ENCODE peak calls at places on chromosome 15, in nine cellular contexts. G, Q, F, V, U, B, A, T and L are unnamed samples.
A peak's percentile ranks its signal among the peaks of the same experiment; 100 is the strongest.

GRCh38 chr15:63985221-63986184 is 60.8 kb downstream of the DAPK2 start:
- DNase-seq in G (no peak), Q (no peak), F (no peak), V (no peak), U (no peak), B (no peak), A (no peak), T (no peak), L (peak; percentile 30)

GRCh38 chr15:70274908-70275307 is 177.2 kb upstream of the TLE3 start:
- DNase-seq in G (no peak), Q (no peak), F (no peak), V (no peak), U (no peak), B (no peak), A (no peak), T (no peak), L (no peak)

GRCh38 chr15:68599153-68599545 is 20.4 kb downstream of the CORO2B start:
- DNase-seq in G (no peak), Q (no peak), F (no peak), V (no peak), U (no peak), B (no peak), A (no peak), T (no peak), L (no peak)

GRCh38 chr15:80992436-80992835 is 2.8 kb upstream of the MESD start:
- DNase-seq in G (no peak), Q (no peak), F (no peak), V (no peak), U (no peak), B (no peak), A (no peak), T (no peak), L (no peak)

GRCh38 chr15:94327356-94327936 is 96.1 kb downstream of the MCTP2 start:
- DNase-seq in G (no peak), Q (no peak), F (peak; percentile 51), V (peak; percentile 43), U (peak; percentile 56), B (peak; percentile 12), A (no peak), T (peak; percentile 34), L (no peak)

GRCh38 chr15:37094542-37095196 is 5.7 kb downstream of the MEIS2 start:
- DNase-seq in G (no peak), Q (no peak), F (no peak), V (no peak), U (no peak), B (no peak), A (no peak), T (no peak), L (no peak)

GRCh38 chr15:78162038-78162437 is 12.9 kb downstream of the IDH3A start:
- DNase-seq in G (peak; percentile 32), Q (no peak), F (no peak), V (no peak), U (no peak), B (no peak), A (no peak), T (no peak), L (no peak)

GRCh38 chr15:32919749-32920414 is 202.1 kb downstream of the GREM1 start:
- DNase-seq in G (no peak), Q (no peak), F (peak; percentile 87), V (peak; percentile 90), U (no peak), B (no peak), A (no peak), T (peak; percentile 49), L (no peak)

GRCh38 chr15:65980824-65981456 is 111.6 kb downstream of the RAB11A start:
- DNase-seq in G (peak; percentile 55), Q (peak; percentile 38), F (peak; percentile 89), V (peak; percentile 78), U (peak; percentile 63), B (peak; percentile 75), A (peak; percentile 71), T (no peak), L (peak; percentile 66)

GRCh38 chr15:75517233-75517632 is 61.9 kb downstream of the PTPN9 start:
- DNase-seq in G (no peak), Q (no peak), F (no peak), V (no peak), U (no peak), B (no peak), A (no peak), T (no peak), L (no peak)

GRCh38 chr15:55649058-55649423 is 60.9 kb upstream of the PYGO1 start:
- DNase-seq in G (no peak), Q (no peak), F (peak; percentile 15), V (peak; percentile 29), U (no peak), B (no peak), A (no peak), T (no peak), L (no peak)

GRCh38 chr15:59174846-59175831 is 31.5 kb upstream of the LDHAL6B start:
- DNase-seq in G (no peak), Q (peak; percentile 72), F (peak; percentile 79), V (peak; percentile 87), U (peak; percentile 70), B (peak; percentile 44), A (peak; percentile 63), T (peak; percentile 51), L (peak; percentile 56)

GRCh38 chr15:101024111-101024695 is 105.0 kb downstream of the LRRK1 start:
- DNase-seq in G (peak; percentile 58), Q (no peak), F (peak; percentile 82), V (peak; percentile 83), U (no peak), B (no peak), A (peak; percentile 13), T (no peak), L (peak; percentile 51)

GRCh38 chr15:63908986-63909385 is 75.2 kb upstream of the HERC1 start:
- DNase-seq in G (no peak), Q (no peak), F (no peak), V (no peak), U (peak; percentile 59), B (no peak), A (no peak), T (no peak), L (no peak)

GRCh38 chr15:70856884-70857546 is 3.1 kb upstream of the LARP6 start:
- DNase-seq in G (peak; percentile 83), Q (no peak), F (peak; percentile 99), V (peak; percentile 99), U (no peak), B (no peak), A (peak; percentile 47), T (no peak), L (peak; percentile 80)

GRCh38 chr15:89129123-89129815 is 41.0 kb downstream of the ABHD2 start:
- DNase-seq in G (no peak), Q (peak; percentile 25), F (peak; percentile 53), V (peak; percentile 49), U (peak; percentile 73), B (peak; percentile 70), A (peak; percentile 66), T (peak; percentile 33), L (no peak)

GRCh38 chr15:75640483-75641175 is 605 bp upstream of the IMP3 start:
- DNase-seq in G (no peak), Q (no peak), F (peak; percentile 69), V (peak; percentile 66), U (peak; percentile 94), B (no peak), A (no peak), T (peak; percentile 50), L (no peak)

GRCh38 chr15:100309984-100310291 is 31.8 kb downstream of the ADAMTS17 start:
- DNase-seq in G (no peak), Q (no peak), F (no peak), V (no peak), U (no peak), B (no peak), A (no peak), T (no peak), L (no peak)

GRCh38 chr15:58440922-58441321 is 9.1 kb downstream of the LIPC start:
- DNase-seq in G (peak; percentile 80), Q (no peak), F (no peak), V (no peak), U (no peak), B (no peak), A (peak; percentile 80), T (no peak), L (peak; percentile 75)

GRCh38 chr15:63856711-63857458 is 23.1 kb upstream of the HERC1 start:
- DNase-seq in G (no peak), Q (no peak), F (peak; percentile 33), V (peak; percentile 73), U (no peak), B (no peak), A (no peak), T (no peak), L (no peak)

GRCh38 chr15:55334997-55335396 is 16.0 kb downstream of the PIGB start:
- DNase-seq in G (no peak), Q (no peak), F (peak; percentile 52), V (peak; percentile 35), U (no peak), B (no peak), A (no peak), T (no peak), L (no peak)

GRCh38 chr15:100721758-100722550 is 119.6 kb downstream of the ASB7 start:
- DNase-seq in G (peak; percentile 87), Q (no peak), F (peak; percentile 99), V (peak; percentile 100), U (no peak), B (no peak), A (peak; percentile 64), T (no peak), L (peak; percentile 87)

GRCh38 chr15:52370010-52370409 is 74.4 kb upstream of the MYO5C start:
- DNase-seq in G (no peak), Q (peak; percentile 7), F (no peak), V (no peak), U (no peak), B (no peak), A (peak; percentile 41), T (no peak), L (no peak)

GRCh38 chr15:71437919-71438318 is 322.6 kb downstream of the THSD4 start:
- DNase-seq in G (no peak), Q (no peak), F (no peak), V (no peak), U (no peak), B (no peak), A (no peak), T (no peak), L (no peak)

GRCh38 chr15:81336568-81336967 is 12.6 kb upstream of the STARD5 start:
- DNase-seq in G (no peak), Q (no peak), F (peak; percentile 64), V (peak; percentile 58), U (peak; percentile 51), B (no peak), A (no peak), T (no peak), L (no peak)

GRCh38 chr15:82699726-82700125 is 9.9 kb downstream of the AP3B2 start:
- DNase-seq in G (no peak), Q (no peak), F (no peak), V (no peak), U (no peak), B (peak; percentile 76), A (no peak), T (no peak), L (no peak)

GRCh38 chr15:98035577-98036010 is 75.1 kb downstream of the ARRDC4 start:
- DNase-seq in G (no peak), Q (no peak), F (no peak), V (no peak), U (no peak), B (no peak), A (no peak), T (no peak), L (no peak)

GRCh38 chr15:41513282-41514227 is at the start of gene LTK:
- DNase-seq in G (no peak), Q (no peak), F (no peak), V (no peak), U (no peak), B (peak; percentile 75), A (peak; percentile 52), T (no peak), L (no peak)

GRCh38 chr15:78265137-78265460 is 737 bp downstream of the DNAJA4 start:
- DNase-seq in G (no peak), Q (no peak), F (no peak), V (no peak), U (no peak), B (no peak), A (no peak), T (no peak), L (no peak)

GRCh38 chr15:83605049-83605448 is 48.9 kb upstream of the ADAMTSL3 start:
- DNase-seq in G (no peak), Q (no peak), F (no peak), V (no peak), U (no peak), B (no peak), A (no peak), T (no peak), L (no peak)

GRCh38 chr15:74795961-74796625 is 14.2 kb downstream of the CSK start:
- DNase-seq in G (no peak), Q (no peak), F (no peak), V (no peak), U (no peak), B (no peak), A (no peak), T (no peak), L (no peak)